ENCODE peak calls at places on chromosome 21, in four cellular contexts. J, F, D and K are unnamed samples.

GRCh38 chr21:18245493-18245967 is 897 bp downstream of the CHODL start:
- DNase-seq in J (no peak), D (no peak), F (no peak), K (peak; percentile 8)

GRCh38 chr21:35324372-35325220 is 275.5 kb upstream of the RUNX1 start:
- DNase-seq in D (no peak), F (no peak), J (peak; percentile 70), K (no peak)

GRCh38 chr21:20639026-20639425 is 359.2 kb upstream of the NCAM2 start:
- DNase-seq in J (peak; percentile 1), F (no peak), D (no peak), K (no peak)

GRCh38 chr21:39051561-39051949 is 131.7 kb downstream of the PSMG1 start:
- DNase-seq in F (no peak), D (no peak), J (no peak), K (no peak)

GRCh38 chr21:18147678-18148077 is 97.0 kb upstream of the CHODL start:
- DNase-seq in J (peak; percentile 3), F (no peak), D (no peak), K (no peak)

GRCh38 chr21:34808569-34809204 is 139.9 kb downstream of the CLIC6 start:
- DNase-seq in F (no peak), J (peak; percentile 62), D (no peak), K (no peak)

GRCh38 chr21:33196956-33197374 is 32.8 kb upstream of the IFNAR2 start:
- DNase-seq in J (peak; percentile 75), D (peak; percentile 73), F (peak; percentile 60), K (peak; percentile 35)

GRCh38 chr21:37878946-37879660 is 37.2 kb downstream of the KCNJ6 start:
- DNase-seq in F (no peak), D (no peak), J (peak; percentile 48), K (no peak)

GRCh38 chr21:35219719-35220118 is 170.6 kb upstream of the RUNX1 start:
- DNase-seq in F (no peak), D (no peak), J (no peak), K (no peak)

GRCh38 chr21:35079181-35079580 is 30.1 kb upstream of the RUNX1 start:
- DNase-seq in F (no peak), D (no peak), J (no peak), K (no peak)

GRCh38 chr21:35437941-35438340 is 388.8 kb upstream of the RUNX1 start:
- DNase-seq in D (no peak), J (no peak), F (no peak), K (no peak)

GRCh38 chr21:45228171-45228641 is 59.5 kb downstream of the POFUT2 start:
- DNase-seq in F (no peak), D (no peak), J (peak; percentile 94), K (no peak)

GRCh38 chr21:36478941-36479340 is 981 bp downstream of the CLDN14 start:
- DNase-seq in F (no peak), D (no peak), J (peak; percentile 17), K (no peak)
- TF ChIP-seq CTCF in F (no peak), D (no peak), J (peak; percentile 33), K (no peak)

DNA sequence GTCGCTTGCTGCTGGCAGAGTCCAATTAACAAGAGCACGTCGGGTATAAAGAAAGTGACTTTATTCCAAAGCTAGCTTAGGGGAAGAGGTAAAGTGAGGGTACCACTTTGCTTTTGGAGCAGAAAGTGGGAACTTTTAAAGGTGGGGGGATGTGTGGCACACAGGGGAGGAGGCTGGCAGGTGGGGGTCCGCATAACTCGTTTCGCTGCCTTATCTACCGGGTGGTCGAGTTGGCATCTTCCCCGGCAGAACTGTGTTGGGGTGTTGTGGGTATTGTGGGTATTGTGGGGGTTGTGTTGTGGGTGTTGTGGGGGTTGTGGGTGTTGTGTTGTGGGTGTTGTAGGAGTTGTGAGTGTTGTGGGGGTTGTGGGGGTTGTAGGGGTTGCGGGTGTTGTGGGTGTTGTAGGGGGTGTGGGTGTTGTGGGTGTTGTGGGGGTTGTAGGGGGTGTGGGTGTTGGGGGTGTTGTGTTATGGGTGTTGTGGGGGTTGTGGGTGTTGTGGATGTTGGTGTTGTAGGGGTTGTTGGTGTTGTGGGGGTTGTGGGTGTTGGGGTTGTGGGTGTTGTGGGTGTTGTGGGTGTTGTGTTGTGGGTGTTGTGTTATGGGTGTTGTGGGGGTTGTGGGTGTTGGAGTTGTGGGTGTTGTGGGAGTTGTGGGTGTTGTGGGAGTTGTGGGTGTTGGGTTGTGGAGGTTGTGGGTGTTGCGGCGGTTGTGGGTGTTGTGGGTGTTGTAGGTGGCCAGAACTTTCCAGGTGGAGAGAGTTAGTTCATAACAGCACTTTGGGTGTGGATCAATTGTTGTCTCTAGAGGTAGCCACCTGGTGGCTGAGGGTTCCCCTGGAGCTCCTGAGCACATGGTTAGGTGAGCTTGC is 52.7 kb downstream of the AGPAT3 start:
- DNase-seq in D (no peak), J (no peak), F (no peak), K (peak; percentile 70)
- TF ChIP-seq CTCF in D (no peak), J (no peak), F (no peak), K (peak; percentile 46)

GRCh38 chr21:32141009-32141357 is 137.9 kb downstream of the MIS18A start:
- DNase-seq in J (no peak), D (no peak), F (no peak), K (no peak)

GRCh38 chr21:32138658-32139057 is 140.2 kb downstream of the MIS18A start:
- DNase-seq in D (no peak), F (no peak), J (no peak), K (no peak)

GRCh38 chr21:32140212-32141008 is 138.4 kb downstream of the MIS18A start:
- DNase-seq in D (no peak), J (no peak), F (no peak), K (no peak)

GRCh38 chr21:32147041-32147440 is 131.8 kb downstream of the MIS18A start:
- DNase-seq in D (no peak), J (no peak), F (no peak), K (no peak)

GRCh38 chr21:32143222-32143939 is 135.5 kb downstream of the MIS18A start:
- DNase-seq in D (no peak), F (no peak), J (no peak), K (no peak)
- TF ChIP-seq CTCF in D (no peak), F (no peak), J (no peak), K (no peak)

GRCh38 chr21:15976807-15977206 is 247.0 kb downstream of the USP25 start:
- DNase-seq in J (no peak), D (no peak), F (no peak), K (no peak)
- TF ChIP-seq CTCF in J (peak; percentile 52), D (no peak), F (no peak), K (no peak)